ENCODE peak calls at places on chromosomes 13 and 19, in eight cellular contexts. E, T, Q, S, H, C, J and X are unnamed samples.

GRCh38 chr19:15397236-15397635 is 17.6 kb upstream of the AKAP8 start:
- DNase-seq in H (no peak), J (no peak), E (no peak), Q (no peak), S (no peak), T (no peak), C (no peak), X (no peak)

GRCh38 chr19:29705706-29706105 is 9.4 kb downstream of the C19orf12 start:
- DNase-seq in J (no peak), S (no peak), H (no peak), E (no peak), C (no peak), Q (no peak), T (no peak), X (no peak)

GRCh38 chr13:110254151-110254679 is 52.7 kb downstream of the COL4A1 start:
- DNase-seq in C (no peak), S (no peak), E (peak; percentile 46), T (no peak), Q (no peak), H (no peak), J (no peak), X (no peak)

GRCh38 chr13:52793507-52793906 is 53.9 kb upstream of the CNMD start:
- DNase-seq in Q (no peak), C (no peak), S (no peak), J (no peak), H (no peak), T (no peak), E (no peak), X (no peak)

GRCh38 chr13:27968316-27969072 is 621 bp downstream of the CDX2 start:
- DNase-seq in E (no peak), H (no peak), J (no peak), C (peak; percentile 36), Q (no peak), S (no peak), T (no peak), X (no peak)

GRCh38 chr19:14406645-14407331 is 12.4 kb downstream of the DDX39A start:
- DNase-seq in J (no peak), Q (no peak), S (no peak), E (no peak), C (no peak), T (no peak), H (no peak), X (no peak)

GRCh38 chr13:30192320-30193093 is 114.8 kb downstream of the KATNAL1 start:
- DNase-seq in T (no peak), H (no peak), J (no peak), S (no peak), E (no peak), Q (no peak), C (no peak), X (no peak)

GRCh38 chr13:40342901-40343300 is 323.5 kb downstream of the FOXO1 start:
- DNase-seq in E (no peak), C (no peak), H (no peak), Q (no peak), T (no peak), S (no peak), J (no peak), X (no peak)

GRCh38 chr13:38024431-38024830 is 154.9 kb upstream of the TRPC4 start:
- DNase-seq in Q (no peak), C (no peak), H (no peak), J (no peak), E (no peak), T (no peak), S (no peak), X (no peak)

GRCh38 chr13:26941345-26942174 is 181.0 kb upstream of the GPR12 start:
- DNase-seq in H (no peak), S (no peak), J (no peak), C (no peak), T (peak; percentile 58), E (peak; percentile 91), Q (no peak), X (no peak)

GRCh38 chr13:94542917-94543316 is 53.0 kb downstream of the TGDS start:
- DNase-seq in Q (no peak), C (no peak), S (no peak), J (no peak), H (no peak), E (no peak), T (no peak), X (no peak)

GRCh38 chr19:4064551-4065260 is 2.0 kb downstream of the ZBTB7A start:
- DNase-seq in H (peak; percentile 73), J (peak; percentile 83), T (no peak), C (no peak), S (no peak), Q (peak; percentile 67), E (no peak), X (no peak)

GRCh38 chr13:104773775-104774174 is 1707.6 kb upstream of the SLC10A2 start:
- DNase-seq in T (peak; percentile 18), S (no peak), H (no peak), E (peak; percentile 54), Q (no peak), J (no peak), C (peak; percentile 12), X (peak; percentile 28)

GRCh38 chr19:1205114-1206062 is at the start of gene STK11:
- DNase-seq in E (peak; percentile 94), Q (peak; percentile 99), T (peak; percentile 98), C (peak; percentile 95), H (peak; percentile 98), J (peak; percentile 99), S (peak; percentile 86), X (peak; percentile 99)
- TF ChIP-seq POLR2A in E (peak; percentile 74), Q (peak; percentile 91), T (peak; percentile 84), C (peak; percentile 20), H (peak; percentile 86), J (peak; percentile 68), S (no peak), X (peak; percentile 70)

DNA sequence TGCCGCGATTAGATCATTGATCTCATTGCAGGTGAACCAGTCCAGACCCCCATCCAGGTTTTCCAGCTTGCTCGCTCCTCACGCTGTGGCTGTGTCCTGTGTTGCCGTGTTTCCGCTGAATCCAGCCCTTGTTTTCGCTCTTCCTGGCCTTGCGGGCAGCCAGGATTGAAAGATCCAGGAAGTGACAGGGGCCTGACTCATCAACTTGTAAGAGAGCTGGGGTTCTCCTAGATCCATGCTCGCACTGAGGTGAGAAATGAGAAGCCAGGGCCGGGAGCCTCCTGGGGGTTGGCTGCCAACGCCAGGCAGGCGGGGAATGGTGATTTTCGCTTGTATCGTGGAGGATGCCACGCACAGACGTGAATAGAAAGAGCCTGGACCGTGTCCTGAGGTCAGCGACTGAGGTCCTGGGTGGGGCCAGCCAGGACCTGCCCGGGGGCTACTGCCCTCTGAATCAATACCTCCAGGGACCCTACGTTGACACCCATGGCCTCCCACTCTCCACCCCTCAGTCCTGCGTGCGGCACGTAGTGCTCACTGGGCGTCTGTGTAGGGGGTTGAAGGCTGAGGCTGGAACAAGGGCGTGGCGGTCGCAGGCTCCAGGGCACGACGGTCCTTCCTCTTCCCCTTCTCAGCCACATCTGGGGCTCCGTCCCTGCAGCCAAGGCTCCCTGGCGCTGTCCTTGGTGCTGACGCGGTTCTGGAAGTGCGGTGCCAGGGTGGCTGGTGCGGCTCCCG is 7.3 kb upstream of the PTPRH start:
- DNase-seq in T (peak; percentile 99), J (peak; percentile 76), Q (peak; percentile 41), E (peak; percentile 100), H (peak; percentile 47), C (peak; percentile 99), S (peak; percentile 84), X (peak; percentile 66)
- TF ChIP-seq POLR2A in T (peak; percentile 43), J (no peak), Q (no peak), E (peak; percentile 38), H (no peak), C (peak; percentile 42), S (no peak), X (peak; percentile 39)

GRCh38 chr19:51368366-51369282 is at the start of gene CLDND2:
- DNase-seq in J (peak; percentile 44), Q (no peak), T (no peak), C (no peak), E (no peak), S (no peak), H (no peak), X (no peak)

GRCh38 chr19:51366050-51366998 is at the start of gene ETFB:
- DNase-seq in J (peak; percentile 97), Q (peak; percentile 99), H (peak; percentile 99), E (peak; percentile 96), C (peak; percentile 99), T (peak; percentile 78), S (peak; percentile 95), X (peak; percentile 98)

GRCh38 chr19:51365211-51366049 is 758 bp downstream of the ETFB start:
- DNase-seq in T (no peak), Q (peak; percentile 57), E (peak; percentile 53), C (peak; percentile 63), H (peak; percentile 30), S (no peak), J (peak; percentile 50), X (peak; percentile 70)

GRCh38 chr19:51366999-51367564 is 894 bp upstream of the ETFB start:
- DNase-seq in C (no peak), T (no peak), Q (no peak), S (no peak), E (no peak), H (no peak), J (peak; percentile 73), X (peak; percentile 73)

GRCh38 chr19:51367565-51368365 is 1.0 kb downstream of the CLDND2 start:
- DNase-seq in J (peak; percentile 99), S (peak; percentile 98), C (peak; percentile 99), T (peak; percentile 77), E (peak; percentile 98), H (peak; percentile 100), Q (peak; percentile 96), X (peak; percentile 99)
- TF ChIP-seq POLR2A in J (no peak), S (no peak), C (peak; percentile 92), T (peak; percentile 83), E (peak; percentile 57), H (no peak), Q (no peak), X (peak; percentile 81)

DNA sequence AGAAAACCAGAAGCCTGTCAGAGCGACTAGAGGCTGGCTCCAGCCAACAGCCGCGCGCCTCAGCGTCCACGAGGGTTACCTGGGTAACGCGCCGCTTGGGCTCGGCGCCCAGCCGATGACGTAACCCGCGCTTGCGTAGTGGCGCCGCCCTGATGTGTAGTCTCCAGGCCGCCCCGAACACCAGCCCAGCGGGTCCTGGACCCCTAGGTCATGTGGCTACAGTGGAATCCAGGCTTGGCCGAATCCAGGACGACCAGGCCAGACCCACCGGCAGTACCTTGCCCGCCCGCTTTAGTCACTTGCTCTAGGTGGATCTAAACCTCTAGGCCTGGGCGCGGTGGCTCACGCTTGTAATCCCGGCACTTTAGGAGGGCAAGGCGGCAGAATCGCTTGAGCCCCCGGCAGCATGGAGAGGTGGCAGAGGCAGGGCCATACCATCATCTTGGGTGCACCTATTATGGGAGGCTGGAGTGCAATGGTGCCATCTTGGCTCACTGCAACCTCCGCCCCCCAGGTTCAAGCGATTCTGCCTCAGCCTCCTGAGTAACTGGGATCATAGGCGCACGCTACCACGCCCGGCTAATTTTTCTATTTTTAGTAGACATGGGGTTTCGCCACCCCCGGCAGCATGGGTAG is 7.2 kb upstream of the ZNF606 start:
- DNase-seq in T (no peak), Q (peak; percentile 30), C (peak; percentile 77), S (peak; percentile 69), H (peak; percentile 83), J (peak; percentile 87), E (peak; percentile 63), X (peak; percentile 90)
- TF ChIP-seq POLR2A in T (no peak), Q (no peak), C (no peak), S (no peak), H (no peak), J (peak; percentile 37), E (no peak), X (peak; percentile 40)

GRCh38 chr19:35266904-35267817 is 1.6 kb upstream of the USF2 start:
- DNase-seq in J (peak; percentile 82), T (no peak), C (peak; percentile 56), H (peak; percentile 64), Q (peak; percentile 54), E (peak; percentile 10), S (no peak), X (peak; percentile 69)
- TF ChIP-seq POLR2A in J (no peak), T (no peak), C (no peak), H (no peak), Q (no peak), E (no peak), S (no peak), X (no peak)